ENCODE peak calls at places on chromosome 22, in eight cellular contexts. One of them, this sample, is unnamed. For H3K9me3, the result is how much of the 10 kb centered on the place peaks cover.

GRCh38 chr22:18056802-18057474 is 20.9 kb upstream of the PEX26 start:
- DNase-seq in stomach: no peak
- DNase-seq in IMR-90: no peak
- DNase-seq in adipocyte: no peak
- DNase-seq in RWPE2: no peak
- DNase-seq in transverse colon: peak
- DNase-seq in Peyer's patch: peak
- DNase-seq in mucosa of descending colon: peak
- DNase-seq in this sample: no peak

GRCh38 chr22:24355574-24355973 is 71.8 kb upstream of the ADORA2A start:
- DNase-seq in stomach: no peak
- DNase-seq in IMR-90: no peak
- DNase-seq in adipocyte: peak
- DNase-seq in RWPE2: no peak
- DNase-seq in transverse colon: no peak
- DNase-seq in Peyer's patch: no peak
- DNase-seq in mucosa of descending colon: no peak
- DNase-seq in this sample: no peak

GRCh38 chr22:24376606-24377005 is 50.8 kb upstream of the ADORA2A start:
- DNase-seq in stomach: no peak
- DNase-seq in IMR-90: no peak
- DNase-seq in adipocyte: no peak
- DNase-seq in RWPE2: no peak
- DNase-seq in transverse colon: no peak
- DNase-seq in Peyer's patch: no peak
- DNase-seq in mucosa of descending colon: no peak
- DNase-seq in this sample: no peak

GRCh38 chr22:17570851-17571631 is 7.7 kb downstream of the SLC25A18 start:
- DNase-seq in stomach: peak
- DNase-seq in IMR-90: peak
- DNase-seq in adipocyte: peak
- DNase-seq in RWPE2: no peak
- DNase-seq in transverse colon: peak
- DNase-seq in Peyer's patch: peak
- DNase-seq in mucosa of descending colon: no peak
- DNase-seq in this sample: no peak

GRCh38 chr22:22023581-22024137 is 41.1 kb upstream of the TOP3B start:
- DNase-seq in stomach: no peak
- DNase-seq in IMR-90: no peak
- DNase-seq in adipocyte: no peak
- DNase-seq in RWPE2: no peak
- DNase-seq in transverse colon: no peak
- DNase-seq in Peyer's patch: no peak
- DNase-seq in mucosa of descending colon: no peak
- DNase-seq in this sample: no peak

GRCh38 chr22:29031236-29031982 is 30.2 kb downstream of the C22orf31 start:
- DNase-seq in stomach: peak
- DNase-seq in IMR-90: peak
- DNase-seq in adipocyte: peak
- DNase-seq in RWPE2: no peak
- DNase-seq in transverse colon: peak
- DNase-seq in Peyer's patch: no peak
- DNase-seq in mucosa of descending colon: peak
- DNase-seq in this sample: peak

GRCh38 chr22:19626042-19626560 is 88.2 kb upstream of the SEPTIN5 start:
- DNase-seq in stomach: no peak
- DNase-seq in IMR-90: no peak
- DNase-seq in adipocyte: no peak
- DNase-seq in RWPE2: no peak
- DNase-seq in transverse colon: no peak
- DNase-seq in Peyer's patch: no peak
- DNase-seq in mucosa of descending colon: no peak
- DNase-seq in this sample: no peak

GRCh38 chr22:27746918-27747317 is 54.6 kb downstream of the MN1 start:
- DNase-seq in stomach: no peak
- DNase-seq in IMR-90: no peak
- DNase-seq in adipocyte: no peak
- DNase-seq in RWPE2: no peak
- DNase-seq in transverse colon: no peak
- DNase-seq in Peyer's patch: no peak
- DNase-seq in mucosa of descending colon: no peak
- DNase-seq in this sample: no peak

GRCh38 chr22:18088825-18089568 is 11.2 kb downstream of the PEX26 start:
- DNase-seq in stomach: no peak
- DNase-seq in IMR-90: no peak
- DNase-seq in adipocyte: no peak
- DNase-seq in RWPE2: no peak
- DNase-seq in transverse colon: peak
- DNase-seq in Peyer's patch: peak
- DNase-seq in mucosa of descending colon: no peak
- DNase-seq in this sample: no peak

GRCh38 chr22:28900379-28900778 is 17.0 kb downstream of the ZNRF3 start:
- DNase-seq in stomach: no peak
- DNase-seq in IMR-90: no peak
- DNase-seq in adipocyte: no peak
- DNase-seq in RWPE2: no peak
- DNase-seq in transverse colon: no peak
- DNase-seq in Peyer's patch: no peak
- DNase-seq in mucosa of descending colon: no peak
- DNase-seq in this sample: no peak

GRCh38 chr22:26342719-26343449 is 86.2 kb upstream of the ASPHD2 start:
- DNase-seq in stomach: no peak
- DNase-seq in IMR-90: no peak
- DNase-seq in adipocyte: peak
- DNase-seq in RWPE2: no peak
- DNase-seq in transverse colon: no peak
- DNase-seq in Peyer's patch: no peak
- DNase-seq in mucosa of descending colon: no peak
- DNase-seq in this sample: no peak

GRCh38 chr22:31393890-31394289 is 5.5 kb upstream of the DRG1 start:
- DNase-seq in stomach: no peak
- DNase-seq in IMR-90: no peak
- DNase-seq in adipocyte: no peak
- DNase-seq in RWPE2: no peak
- DNase-seq in transverse colon: no peak
- DNase-seq in Peyer's patch: no peak
- DNase-seq in mucosa of descending colon: no peak
- DNase-seq in this sample: no peak

GRCh38 chr22:20010307-20011122 is 6.1 kb downstream of the ARVCF start:
- DNase-seq in stomach: no peak
- DNase-seq in IMR-90: no peak
- DNase-seq in adipocyte: no peak
- DNase-seq in RWPE2: no peak
- DNase-seq in transverse colon: no peak
- DNase-seq in Peyer's patch: no peak
- DNase-seq in mucosa of descending colon: peak
- DNase-seq in this sample: no peak

GRCh38 chr22:38699143-38699542 is 1.6 kb downstream of the JOSD1 start:
- DNase-seq in stomach: no peak
- DNase-seq in IMR-90: no peak
- DNase-seq in adipocyte: no peak
- DNase-seq in RWPE2: no peak
- DNase-seq in transverse colon: no peak
- DNase-seq in Peyer's patch: no peak
- DNase-seq in mucosa of descending colon: no peak
- DNase-seq in this sample: no peak

GRCh38 chr22:43693245-43693644 is 118.9 kb downstream of the EFCAB6 start:
- DNase-seq in stomach: no peak
- DNase-seq in IMR-90: no peak
- DNase-seq in adipocyte: no peak
- DNase-seq in RWPE2: no peak
- DNase-seq in transverse colon: no peak
- DNase-seq in Peyer's patch: no peak
- DNase-seq in mucosa of descending colon: no peak
- DNase-seq in this sample: no peak

GRCh38 chr22:23264610-23265388 is 84.5 kb downstream of the BCR start:
- DNase-seq in stomach: peak
- DNase-seq in IMR-90: no peak
- DNase-seq in adipocyte: no peak
- DNase-seq in RWPE2: no peak
- DNase-seq in transverse colon: no peak
- DNase-seq in Peyer's patch: no peak
- DNase-seq in mucosa of descending colon: no peak
- DNase-seq in this sample: no peak

GRCh38 chr22:30326704-30327362 is at the start of gene TBC1D10A:
- DNase-seq in stomach: peak
- DNase-seq in IMR-90: peak
- DNase-seq in adipocyte: peak
- DNase-seq in RWPE2: peak
- DNase-seq in transverse colon: peak
- DNase-seq in Peyer's patch: peak
- DNase-seq in mucosa of descending colon: peak
- DNase-seq in this sample: peak

DNA sequence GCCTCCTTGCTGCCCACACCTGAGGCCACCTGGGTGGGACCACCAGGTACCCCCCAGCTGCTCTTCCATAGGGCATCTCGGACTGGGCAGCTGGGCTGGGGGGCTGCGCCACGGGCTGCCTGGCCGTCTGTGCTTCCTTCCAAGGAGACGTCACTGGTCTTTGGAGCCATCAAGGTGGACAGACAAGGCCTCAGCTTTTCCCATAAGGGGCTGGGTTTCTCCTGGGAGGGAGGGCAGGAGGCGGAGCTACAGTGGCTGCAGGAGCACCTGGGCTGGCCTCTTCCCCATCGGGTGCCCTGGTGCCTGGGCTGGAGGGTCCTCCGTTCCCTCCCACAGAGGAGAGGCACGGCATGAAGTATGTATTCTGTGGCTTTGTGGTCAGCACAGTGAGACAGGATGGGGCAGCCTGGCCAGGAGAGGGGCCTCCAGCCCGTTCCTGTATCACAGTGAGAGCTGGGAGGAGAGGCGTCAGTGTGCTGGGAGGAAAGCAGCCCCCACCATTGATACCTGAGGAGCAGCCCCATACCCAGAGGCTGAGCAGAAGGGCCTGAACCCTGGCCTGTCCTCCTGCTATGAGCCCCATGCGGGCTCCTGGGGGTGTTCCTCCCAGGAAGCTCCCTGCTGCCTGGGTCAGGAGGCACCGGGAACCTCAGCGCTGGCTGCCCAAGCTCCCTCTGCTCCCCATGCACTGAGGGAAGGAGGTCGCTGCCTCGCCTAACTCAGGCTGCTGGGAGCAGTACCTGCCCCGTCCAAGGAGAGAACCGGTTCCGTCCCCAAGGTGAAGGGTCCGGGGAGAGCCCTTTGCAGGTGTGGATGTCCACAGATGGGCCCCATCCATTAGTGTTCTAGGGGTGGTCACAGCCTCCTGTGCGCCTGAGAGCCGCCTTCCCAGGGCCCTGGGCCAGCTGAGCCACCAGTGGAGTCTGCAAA is 1075.0 kb downstream of the BRD1 start:
- DNase-seq in stomach: peak
- DNase-seq in IMR-90: no peak
- DNase-seq in adipocyte: no peak
- DNase-seq in RWPE2: no peak
- DNase-seq in transverse colon: no peak
- DNase-seq in Peyer's patch: no peak
- DNase-seq in mucosa of descending colon: no peak
- DNase-seq in this sample: no peak
- H3K9me3 ChIP-seq in stomach: under half
- H3K9me3 ChIP-seq in IMR-90: half or more
- H3K9me3 ChIP-seq in adipocyte: under half
- H3K9me3 ChIP-seq in RWPE2: under half
- H3K9me3 ChIP-seq in transverse colon: under half
- H3K9me3 ChIP-seq in Peyer's patch: under half
- H3K9me3 ChIP-seq in mucosa of descending colon: under half
- H3K9me3 ChIP-seq in this sample: half or more

GRCh38 chr22:37306494-37306829 is 24.2 kb downstream of the CYTH4 start:
- DNase-seq in stomach: no peak
- DNase-seq in IMR-90: no peak
- DNase-seq in adipocyte: no peak
- DNase-seq in RWPE2: no peak
- DNase-seq in transverse colon: no peak
- DNase-seq in Peyer's patch: no peak
- DNase-seq in mucosa of descending colon: no peak
- DNase-seq in this sample: no peak
- H3K4me3 ChIP-seq in stomach: no peak
- H3K4me3 ChIP-seq in IMR-90: no peak
- H3K4me3 ChIP-seq in adipocyte: no peak
- H3K4me3 ChIP-seq in RWPE2: no peak
- H3K4me3 ChIP-seq in transverse colon: no peak
- H3K4me3 ChIP-seq in Peyer's patch: no peak
- H3K4me3 ChIP-seq in mucosa of descending colon: no peak
- H3K4me3 ChIP-seq in this sample: no peak

GRCh38 chr22:10727393-10727792 is 4800.6 kb upstream of the OR11H1 start:
- DNase-seq in stomach: no peak
- DNase-seq in IMR-90: no peak
- DNase-seq in adipocyte: no peak
- DNase-seq in RWPE2: no peak
- DNase-seq in transverse colon: no peak
- DNase-seq in Peyer's patch: no peak
- DNase-seq in mucosa of descending colon: no peak
- DNase-seq in this sample: no peak
- H3K9me3 ChIP-seq in stomach: under half
- H3K9me3 ChIP-seq in IMR-90: under half
- H3K9me3 ChIP-seq in adipocyte: under half
- H3K9me3 ChIP-seq in RWPE2: under half
- H3K9me3 ChIP-seq in transverse colon: under half
- H3K9me3 ChIP-seq in Peyer's patch: under half
- H3K9me3 ChIP-seq in mucosa of descending colon: half or more
- H3K9me3 ChIP-seq in this sample: half or more

GRCh38 chr22:41524809-41525449 is 19.3 kb downstream of the POLR3H start:
- DNase-seq in stomach: peak
- DNase-seq in IMR-90: no peak
- DNase-seq in adipocyte: no peak
- DNase-seq in RWPE2: no peak
- DNase-seq in transverse colon: peak
- DNase-seq in Peyer's patch: peak
- DNase-seq in mucosa of descending colon: no peak
- DNase-seq in this sample: no peak
- H3K4me3 ChIP-seq in stomach: peak
- H3K4me3 ChIP-seq in IMR-90: no peak
- H3K4me3 ChIP-seq in adipocyte: no peak
- H3K4me3 ChIP-seq in RWPE2: no peak
- H3K4me3 ChIP-seq in transverse colon: no peak
- H3K4me3 ChIP-seq in Peyer's patch: no peak
- H3K4me3 ChIP-seq in mucosa of descending colon: no peak
- H3K4me3 ChIP-seq in this sample: no peak

DNA sequence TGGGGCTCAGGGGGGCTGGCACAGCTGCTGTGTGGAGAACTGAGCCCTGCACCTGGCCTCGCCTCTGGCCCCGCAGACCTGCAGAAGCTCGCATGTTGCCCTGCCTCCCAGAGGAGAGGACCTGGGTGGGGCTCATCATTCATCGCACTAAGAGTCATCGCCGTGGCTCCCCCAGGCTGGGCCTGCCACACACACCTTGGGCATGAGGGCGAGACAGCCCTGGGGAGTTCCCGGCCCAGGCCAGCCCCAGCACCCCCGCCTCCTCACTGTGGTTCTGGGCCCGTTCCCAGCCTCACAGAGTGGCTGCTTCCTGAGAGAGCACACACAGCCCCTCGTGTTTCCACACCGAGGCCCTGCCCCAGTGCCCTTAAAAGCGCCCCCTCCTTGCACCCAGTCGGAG is 694.6 kb downstream of the TBC1D22A start:
- DNase-seq in stomach: no peak
- DNase-seq in IMR-90: no peak
- DNase-seq in adipocyte: no peak
- DNase-seq in RWPE2: no peak
- DNase-seq in transverse colon: no peak
- DNase-seq in Peyer's patch: no peak
- DNase-seq in mucosa of descending colon: no peak
- DNase-seq in this sample: no peak
- H3K9me3 ChIP-seq in stomach: under half
- H3K9me3 ChIP-seq in IMR-90: under half
- H3K9me3 ChIP-seq in adipocyte: under half
- H3K9me3 ChIP-seq in RWPE2: under half
- H3K9me3 ChIP-seq in transverse colon: under half
- H3K9me3 ChIP-seq in Peyer's patch: under half
- H3K9me3 ChIP-seq in mucosa of descending colon: under half
- H3K9me3 ChIP-seq in this sample: under half

GRCh38 chr22:42603427-42603826 is 11.3 kb downstream of the POLDIP3 start:
- DNase-seq in stomach: no peak
- DNase-seq in IMR-90: no peak
- DNase-seq in adipocyte: no peak
- DNase-seq in RWPE2: no peak
- DNase-seq in transverse colon: no peak
- DNase-seq in Peyer's patch: no peak
- DNase-seq in mucosa of descending colon: no peak
- DNase-seq in this sample: no peak
- H3K4me3 ChIP-seq in stomach: no peak
- H3K4me3 ChIP-seq in IMR-90: no peak
- H3K4me3 ChIP-seq in adipocyte: no peak
- H3K4me3 ChIP-seq in RWPE2: no peak
- H3K4me3 ChIP-seq in transverse colon: no peak
- H3K4me3 ChIP-seq in Peyer's patch: no peak
- H3K4me3 ChIP-seq in mucosa of descending colon: no peak
- H3K4me3 ChIP-seq in this sample: no peak

This sample was measured in AG04450.